ENCODE peak calls at places on chromosomes 3 and 15, in four cellular contexts. I is osteoblast; U is IMR-90; M is CD4-positive, alpha-beta T cell. S is an unnamed sample. For H3K9me3, the result is how much of the 10 kb centered on the place peaks cover.

GRCh38 chr3:169668081-169668956 is 4.8 kb upstream of the MECOM start:
- DNase-seq in I (peak), U (peak), M (no peak), S (no peak)

GRCh38 chr3:156781310-156782230 is 44.6 kb upstream of the LEKR1 start:
- DNase-seq in I (peak), U (peak), M (no peak), S (no peak)

GRCh38 chr3:118932822-118933558 is 101.7 kb downstream of the IGSF11 start:
- DNase-seq in I (no peak), U (no peak), M (no peak), S (no peak)

GRCh38 chr3:124202754-124203153 is 210.8 kb upstream of the ROPN1 start:
- DNase-seq in I (peak), U (no peak), M (no peak), S (no peak)

GRCh38 chr15:31257286-31257685 is 69.3 kb upstream of the KLF13 start:
- DNase-seq in I (peak), U (no peak), M (no peak), S (no peak)

GRCh38 chr15:64067564-64068030 is 21.3 kb upstream of the DAPK2 start:
- DNase-seq in I (peak), U (peak), M (peak), S (no peak)

GRCh38 chr15:50224606-50225005 is 40.9 kb downstream of the HDC start:
- DNase-seq in I (no peak), U (peak), M (no peak), S (no peak)

GRCh38 chr15:51368307-51368706 is 26.9 kb downstream of the GLDN start:
- DNase-seq in I (no peak), U (no peak), M (no peak), S (no peak)

GRCh38 chr3:23931597-23931996 is 13.5 kb upstream of the NR1D2 start:
- DNase-seq in I (no peak), U (no peak), M (no peak), S (no peak)

GRCh38 chr15:51379390-51379789 is 37.9 kb downstream of the GLDN start:
- DNase-seq in I (no peak), U (no peak), M (no peak), S (no peak)

GRCh38 chr3:131067983-131068382 is 41.3 kb downstream of the NEK11 start:
- DNase-seq in I (no peak), U (no peak), M (no peak), S (no peak)

GRCh38 chr3:128190501-128190900 is 37.2 kb downstream of the EEFSEC start:
- DNase-seq in I (no peak), U (peak), M (no peak), S (no peak)

GRCh38 chr15:32659340-32659831 is 17.9 kb downstream of the SCG5 start:
- DNase-seq in I (peak), U (peak), M (no peak), S (no peak)

GRCh38 chr3:37861540-37862051 is at the start of gene CTDSPL:
- DNase-seq in I (peak), U (peak), M (no peak), S (no peak)

DNA sequence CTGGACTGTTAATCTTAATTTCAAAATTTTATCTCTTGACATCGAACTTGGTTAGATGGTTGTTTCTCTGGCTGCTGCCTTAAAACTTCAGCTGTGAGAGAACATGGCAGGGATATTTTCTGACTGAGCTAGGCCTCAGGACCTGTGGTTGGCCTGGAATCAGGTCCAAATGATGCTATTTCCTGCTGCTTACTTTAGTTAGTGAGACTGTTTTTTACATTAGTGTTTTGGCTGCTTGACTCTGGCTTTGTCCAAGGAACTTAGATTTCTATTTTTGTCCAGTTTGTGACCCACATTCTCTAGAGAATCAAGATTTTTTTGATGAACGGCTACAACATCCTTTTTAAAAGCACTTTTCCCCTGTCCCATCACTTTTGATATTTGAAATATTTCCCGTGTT is 497.9 kb upstream of the SGO1 start:
- DNase-seq in I (no peak), U (peak), M (no peak), S (no peak)
- H3K27ac ChIP-seq in I (no peak), U (no peak), M (no peak), S (peak)

GRCh38 chr15:41996921-41997592 is 23.8 kb downstream of the PLA2G4E start:
- DNase-seq in I (peak), U (no peak), M (no peak), S (no peak)

GRCh38 chr15:42002333-42002732 is 18.5 kb downstream of the PLA2G4E start:
- DNase-seq in I (peak), U (no peak), M (no peak), S (no peak)

GRCh38 chr15:41999290-42000285 is 21.3 kb downstream of the PLA2G4E start:
- DNase-seq in I (peak), U (no peak), M (no peak), S (no peak)

GRCh38 chr15:41997845-41998244 is 23.0 kb downstream of the PLA2G4E start:
- DNase-seq in I (peak), U (no peak), M (no peak), S (no peak)

GRCh38 chr15:42001236-42001635 is 19.6 kb downstream of the PLA2G4E start:
- DNase-seq in I (no peak), U (no peak), M (no peak), S (no peak)
- H3K9me3 ChIP-seq in I (under half), U (under half), M (under half), S (under half)

DNA sequence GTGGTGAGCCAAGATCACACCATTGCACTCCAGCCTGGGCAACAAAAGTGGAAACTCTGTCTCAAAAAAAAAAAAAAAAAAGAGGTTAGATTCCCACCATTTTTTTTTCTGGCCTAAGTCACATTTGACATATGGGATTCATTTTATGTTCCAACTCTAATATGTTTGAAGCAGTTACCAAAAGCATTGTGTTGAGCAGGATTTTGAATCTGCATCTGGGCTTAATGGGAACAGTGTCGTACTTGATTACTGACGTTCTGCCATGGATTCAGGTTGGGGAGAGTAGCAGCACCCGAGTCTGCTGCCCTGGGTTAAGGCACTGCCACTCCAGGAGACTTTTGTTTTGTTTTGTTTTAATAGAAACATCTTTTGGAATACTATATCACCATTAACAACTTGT is 348.7 kb upstream of the TBL1XR1 start:
- DNase-seq in I (no peak), U (no peak), M (no peak), S (no peak)
- H3K27ac ChIP-seq in I (no peak), U (no peak), M (no peak), S (no peak)

GRCh38 chr3:51393564-51393963 is 2.5 kb downstream of the RBM15B start:
- DNase-seq in I (peak), U (no peak), M (no peak), S (no peak)
- H3K9me3 ChIP-seq in I (under half), U (under half), M (under half), S (under half)

GRCh38 chr3:73601031-73601430 is 23.7 kb downstream of the PDZRN3 start:
- DNase-seq in I (no peak), U (peak), M (no peak), S (no peak)
- H3K27ac ChIP-seq in I (peak), U (no peak), M (no peak), S (no peak)

GRCh38 chr3:33403756-33404155 is 36.4 kb downstream of the UBP1 start:
- DNase-seq in I (no peak), U (peak), M (no peak), S (no peak)
- H3K9me3 ChIP-seq in I (under half), U (under half), M (under half), S (under half)

DNA sequence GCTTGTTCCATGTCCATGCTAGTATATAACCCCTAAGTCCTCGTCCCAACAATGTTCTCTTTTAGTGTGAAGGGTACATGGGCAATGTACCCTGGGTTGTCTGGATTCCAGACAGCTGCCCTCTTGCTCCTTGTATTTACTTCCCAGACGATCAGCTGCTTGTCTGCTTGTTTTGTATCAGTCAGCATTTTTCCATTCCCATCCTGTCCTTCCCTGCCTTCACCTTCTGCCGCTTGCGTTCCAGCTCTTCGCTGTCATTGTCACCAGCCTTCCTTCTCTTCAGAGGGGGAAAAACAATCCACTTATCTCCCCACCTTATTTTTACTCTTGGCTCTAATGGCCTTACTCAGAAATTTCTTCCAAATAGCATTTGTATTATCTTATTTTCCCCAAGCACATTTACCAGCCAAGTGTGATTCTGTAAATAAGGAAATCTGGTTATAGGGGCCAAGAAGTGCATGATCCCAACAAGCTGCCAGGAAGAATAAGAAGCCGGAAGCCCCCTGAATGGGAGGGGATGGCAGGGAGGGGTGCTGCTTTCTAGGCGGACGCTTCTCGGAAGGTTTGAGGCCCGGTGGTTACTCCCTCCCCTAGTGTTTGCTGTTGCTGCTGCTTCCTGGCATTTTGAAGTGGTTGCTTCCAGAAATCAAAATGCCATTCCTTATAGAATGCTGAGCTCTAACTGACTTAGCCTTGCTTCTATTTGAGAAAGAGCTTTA is 497.6 kb downstream of the NTRK3 start:
- DNase-seq in I (no peak), U (no peak), M (no peak), S (no peak)
- H3K27ac ChIP-seq in I (no peak), U (no peak), M (no peak), S (no peak)

GRCh38 chr3:194320100-194320499 is 31.0 kb downstream of the CPN2 start:
- DNase-seq in I (peak), U (no peak), M (no peak), S (no peak)

GRCh38 chr3:194315965-194316361 is 35.2 kb downstream of the CPN2 start:
- DNase-seq in I (peak), U (no peak), M (no peak), S (peak)

GRCh38 chr3:194316918-194317317 is 34.2 kb downstream of the CPN2 start:
- DNase-seq in I (no peak), U (no peak), M (no peak), S (no peak)

GRCh38 chr3:194320744-194321243 is 30.3 kb downstream of the CPN2 start:
- DNase-seq in I (peak), U (no peak), M (no peak), S (no peak)

DNA sequence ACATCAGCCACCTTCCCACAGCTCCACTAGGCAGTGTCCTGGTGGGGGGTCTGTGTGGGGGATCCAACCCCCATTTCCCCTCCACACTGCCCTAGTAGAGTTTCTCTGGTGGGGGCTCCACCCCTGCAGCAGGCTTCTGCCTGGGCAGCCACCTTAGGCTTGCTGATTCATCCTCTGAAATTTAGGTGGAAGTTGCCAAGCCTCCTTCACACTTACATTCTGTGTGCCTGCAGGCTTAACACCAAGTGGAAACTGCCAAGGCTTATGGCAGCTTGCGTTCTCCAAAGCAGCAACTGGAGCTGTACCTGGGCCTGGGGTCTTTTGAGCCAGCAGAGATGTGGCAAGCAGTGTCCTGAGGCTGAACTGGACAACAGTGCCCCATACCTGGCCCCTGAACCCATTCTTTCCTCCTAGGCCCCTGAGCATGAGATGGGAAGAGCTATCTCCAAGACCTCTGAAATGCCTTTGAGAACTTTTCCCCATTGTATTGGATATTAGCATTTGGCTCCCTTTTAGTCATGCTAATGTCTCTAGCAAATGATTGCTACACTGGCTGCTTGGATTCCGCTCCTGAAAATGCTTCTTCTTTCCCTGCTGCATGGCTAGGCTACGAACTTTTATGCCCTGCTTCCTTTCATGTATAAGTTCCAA is 32.5 kb downstream of the CPN2 start:
- DNase-seq in I (no peak), U (no peak), M (no peak), S (no peak)
- H3K9me3 ChIP-seq in I (under half), U (under half), M (under half), S (under half)